ENCODE peak calls at places on chromosomes 13 and 19, in ten cellular contexts. K is progenitor cell of endocrine pancreas, U is neural crest cell, P is epithelial cell of esophagus, D is fibroblast of lung, E is endodermal cell, L is mucosa of descending colon, Z is pancreas, J is HCT116, F is hepatocyte. O is an unnamed sample.
A peak's percentile ranks its signal among the peaks of the same experiment; 100 is the strongest.

GRCh38 chr19:17320435-17320834 is 11.1 kb downstream of the DDA1 start:
- DNase-seq in K (no peak), U (no peak), P (no peak), D (no peak), E (no peak), L (no peak), Z (no peak), J (no peak), F (no peak), O (no peak)

GRCh38 chr13:25468330-25469178 is 96.8 kb downstream of the ATP8A2 start:
- DNase-seq in K (peak; percentile 49), U (peak; percentile 47), P (peak; percentile 30), D (no peak), E (peak; percentile 91), L (peak; percentile 3), Z (no peak), J (no peak), F (peak; percentile 66), O (no peak)

GRCh38 chr13:73060251-73061160 is 1.7 kb downstream of the KLF5 start:
- DNase-seq in K (no peak), U (no peak), P (peak; percentile 83), D (peak; percentile 78), E (no peak), L (peak; percentile 48), Z (peak; percentile 37), J (no peak), F (peak; percentile 55), O (no peak)

GRCh38 chr19:38206006-38206745 is 17.8 kb downstream of the DPF1 start:
- DNase-seq in K (no peak), U (no peak), P (no peak), D (no peak), E (no peak), L (no peak), Z (no peak), J (no peak), F (no peak), O (no peak)

GRCh38 chr13:23670793-23671192 is 100.6 kb downstream of the TNFRSF19 start:
- DNase-seq in K (no peak), U (no peak), P (no peak), D (no peak), E (no peak), L (no peak), Z (no peak), J (no peak), F (no peak), O (no peak)

GRCh38 chr13:72839831-72840426 is 58.0 kb downstream of the PIBF1 start:
- DNase-seq in K (peak; percentile 17), U (peak; percentile 8), P (peak; percentile 78), D (peak; percentile 42), E (peak; percentile 81), L (peak; percentile 82), Z (peak; percentile 67), J (peak; percentile 47), F (peak; percentile 66), O (no peak)

GRCh38 chr13:30108913-30109237 is 198.5 kb downstream of the KATNAL1 start:
- DNase-seq in K (no peak), U (no peak), P (peak; percentile 99), D (no peak), E (no peak), L (peak; percentile 90), Z (peak; percentile 84), J (no peak), F (peak; percentile 92), O (no peak)

GRCh38 chr19:6971366-6971765 is 49.9 kb downstream of the MBD3L2B start:
- DNase-seq in K (no peak), U (no peak), P (no peak), D (no peak), E (no peak), L (no peak), Z (no peak), J (no peak), F (no peak), O (no peak)

GRCh38 chr13:52926971-52927370 is 78.5 kb upstream of the PCDH8 start:
- DNase-seq in K (no peak), U (no peak), P (peak; percentile 85), D (no peak), E (no peak), L (no peak), Z (no peak), J (no peak), F (no peak), O (no peak)

GRCh38 chr13:95926231-95926630 is 127.0 kb downstream of the UGGT2 start:
- DNase-seq in K (no peak), U (no peak), P (no peak), D (no peak), E (no peak), L (no peak), Z (no peak), J (no peak), F (no peak), O (no peak)

GRCh38 chr13:52832268-52832667 is 16.2 kb downstream of the PCDH8 start:
- DNase-seq in K (no peak), U (no peak), P (no peak), D (no peak), E (peak; percentile 28), L (no peak), Z (no peak), J (no peak), F (no peak), O (no peak)

GRCh38 chr13:26708007-26708297 is 52.6 kb downstream of the GPR12 start:
- DNase-seq in K (no peak), U (no peak), P (no peak), D (no peak), E (no peak), L (no peak), Z (no peak), J (no peak), F (no peak), O (no peak)

DNA sequence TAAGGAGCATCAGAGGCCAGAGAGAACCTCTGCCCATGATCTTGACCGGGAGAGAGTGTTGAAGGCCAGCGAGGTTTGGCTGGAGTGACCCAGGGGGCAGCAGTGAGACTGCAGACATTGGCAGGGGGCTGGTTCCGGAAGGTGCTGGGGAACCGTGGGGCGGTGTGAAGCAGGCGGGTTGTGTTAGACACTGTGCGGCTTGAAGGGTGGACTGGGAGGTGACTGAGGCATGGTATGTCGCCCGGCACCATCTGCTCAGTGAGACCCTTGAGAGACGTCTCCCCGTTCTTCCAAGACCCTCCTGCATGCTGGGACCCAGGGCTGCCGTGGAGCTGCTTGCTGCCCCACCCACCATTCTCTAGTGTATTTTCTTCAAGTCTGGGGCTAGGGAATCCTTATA is 24.6 kb downstream of the CARM1 start:
- DNase-seq in K (no peak), U (no peak), P (no peak), D (no peak), E (peak; percentile 85), L (no peak), Z (no peak), J (no peak), F (no peak), O (no peak)
- TF ChIP-seq CTCF in K (peak; percentile 29), U (no peak), P (no peak), D (no peak), E (peak; percentile 75), L (no peak), Z (no peak), J (no peak), F (no peak), O (no peak)

GRCh38 chr13:43797869-43798268 is 11.1 kb upstream of the ENOX1 start:
- DNase-seq in K (no peak), U (no peak), P (no peak), D (peak; percentile 38), E (no peak), L (no peak), Z (no peak), J (no peak), F (no peak), O (no peak)
- TF ChIP-seq CTCF in K (no peak), U (no peak), P (no peak), D (peak; percentile 2), E (no peak), L (no peak), Z (no peak), J (no peak), F (no peak), O (no peak)

DNA sequence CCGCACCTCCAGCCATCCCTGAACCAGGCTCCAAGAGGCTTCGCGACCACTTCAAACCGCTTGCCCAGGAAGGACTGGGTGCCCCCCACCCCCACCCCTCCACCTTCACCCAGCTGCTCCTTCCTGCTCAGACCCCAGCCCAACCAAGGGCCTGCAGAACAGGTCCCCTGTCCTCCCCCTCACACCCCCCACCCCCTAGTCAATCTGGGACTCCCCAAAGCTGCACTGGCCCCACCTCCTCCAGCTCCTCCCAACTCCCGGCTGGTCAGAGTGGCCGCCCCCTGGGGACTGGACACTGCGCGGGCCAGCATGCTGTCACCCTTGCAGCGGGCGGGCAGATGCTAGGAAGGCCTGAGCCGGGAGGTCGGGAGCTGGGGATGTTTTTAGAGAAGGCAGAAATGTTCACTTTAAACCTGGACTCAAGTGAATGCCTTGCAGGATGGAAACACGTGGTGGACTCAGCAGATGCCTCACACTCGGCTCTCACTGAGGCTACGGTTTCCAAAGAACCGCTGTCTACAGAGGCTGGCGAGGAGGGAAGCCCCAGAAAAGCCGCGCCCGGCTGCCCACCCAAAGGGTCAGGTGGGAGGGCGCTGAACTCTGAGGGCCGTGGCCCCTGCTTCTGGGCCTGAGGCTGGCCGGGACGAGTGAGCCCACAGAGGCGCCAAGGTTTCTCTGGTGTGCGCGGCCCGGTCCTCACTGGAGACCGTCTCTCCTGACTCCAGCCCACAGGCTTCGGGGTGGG is 8.0 kb downstream of the RPL36 start:
- DNase-seq in K (no peak), U (no peak), P (no peak), D (no peak), E (peak; percentile 51), L (no peak), Z (no peak), J (no peak), F (peak; percentile 3), O (no peak)
- TF ChIP-seq CTCF in K (no peak), U (no peak), P (no peak), D (no peak), E (no peak), L (no peak), Z (no peak), J (no peak), F (no peak), O (no peak)

DNA sequence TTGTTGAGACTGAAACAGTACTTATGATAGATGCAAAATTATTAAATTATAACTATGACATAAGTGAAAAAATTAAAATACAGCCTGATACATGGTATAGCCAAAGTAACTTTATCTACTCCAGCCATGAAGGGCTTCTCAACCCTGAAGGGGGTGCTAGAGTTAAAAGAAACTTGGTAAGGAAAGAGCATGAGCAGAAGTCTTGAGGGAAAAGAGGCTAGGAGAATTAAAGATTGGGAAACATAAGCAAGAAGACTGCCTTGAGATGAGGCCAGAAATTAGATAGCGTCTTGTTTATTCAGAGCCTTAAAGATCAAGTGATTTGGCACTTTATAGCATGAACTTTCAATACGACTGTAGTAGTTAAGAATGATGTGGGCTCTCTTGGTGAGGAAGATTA is 385.5 kb upstream of the PRR20A start:
- DNase-seq in K (no peak), U (no peak), P (peak; percentile 26), D (no peak), E (peak; percentile 46), L (no peak), Z (no peak), J (no peak), F (peak; percentile 16), O (no peak)
- TF ChIP-seq CTCF in K (peak; percentile 34), U (no peak), P (peak; percentile 41), D (no peak), E (peak; percentile 77), L (no peak), Z (no peak), J (no peak), F (peak; percentile 46), O (no peak)

GRCh38 chr19:480016-480855 is 16.1 kb upstream of the MADCAM1 start:
- DNase-seq in K (peak; percentile 55), U (peak; percentile 86), P (no peak), D (peak; percentile 42), E (peak; percentile 92), L (peak; percentile 85), Z (peak; percentile 85), J (no peak), F (peak; percentile 86), O (peak; percentile 93)
- TF ChIP-seq CTCF in K (peak; percentile 65), U (peak; percentile 71), P (peak; percentile 25), D (peak; percentile 56), E (peak; percentile 84), L (peak; percentile 22), Z (peak; percentile 44), J (peak; percentile 70), F (peak; percentile 66), O (peak; percentile 71)

O was measured in osteocyte.